ENCODE peak calls at places on chromosomes 6 and 20, in seven cellular contexts. N is spleen; Z is brain microvascular endothelial cell; W is CD8-positive, alpha-beta T cell; V is lung; B is tibial nerve; J is A549. U is an unnamed sample.

GRCh38 chr6:4210619-4211419 is 75.4 kb upstream of the ECI2 start:
- DNase-seq in B (peak), W (peak), J (peak), N (no peak), V (peak), Z (peak), U (peak)

GRCh38 chr6:7673063-7673536 is 52.8 kb upstream of the BMP6 start:
- DNase-seq in Z (peak), J (peak), B (peak), N (peak), V (peak), W (no peak), U (no peak)

GRCh38 chr6:75376347-75377024 is 91.9 kb upstream of the TMEM30A start:
- DNase-seq in B (no peak), V (no peak), W (no peak), N (no peak), J (peak), Z (peak), U (no peak)

GRCh38 chr6:126112171-126112632 is 125.9 kb downstream of the TRMT11 start:
- DNase-seq in V (no peak), Z (no peak), N (no peak), J (peak), W (no peak), B (no peak), U (no peak)

GRCh38 chr20:4101271-4101670 is 85.9 kb upstream of the RNF24 start:
- DNase-seq in Z (no peak), B (no peak), V (no peak), N (no peak), W (no peak), J (no peak), U (no peak)

GRCh38 chr20:433300-433975 is 25.3 kb downstream of the RBCK1 start:
- DNase-seq in J (no peak), V (no peak), N (no peak), Z (no peak), B (no peak), W (no peak), U (peak)

GRCh38 chr6:25487012-25487411 is 165.0 kb upstream of the SCGN start:
- DNase-seq in V (no peak), J (no peak), Z (no peak), N (no peak), B (no peak), W (no peak), U (no peak)

GRCh38 chr20:38790210-38791053 is 15.1 kb upstream of the PPP1R16B start:
- DNase-seq in V (no peak), Z (peak), N (no peak), W (no peak), B (no peak), J (peak), U (peak)

GRCh38 chr20:24495266-24495665 is 25.8 kb downstream of the SYNDIG1 start:
- DNase-seq in Z (no peak), B (no peak), W (no peak), V (no peak), N (peak), J (no peak), U (no peak)

GRCh38 chr6:74631558-74631957 is 574.3 kb downstream of the COL12A1 start:
- DNase-seq in W (no peak), B (no peak), Z (no peak), V (no peak), N (no peak), J (peak), U (no peak)

GRCh38 chr6:42899871-42900270 is 16.0 kb upstream of the PTCRA start:
- DNase-seq in B (no peak), Z (no peak), N (no peak), V (no peak), W (no peak), J (no peak), U (no peak)

GRCh38 chr6:42904467-42904866 is 11.4 kb upstream of the PTCRA start:
- DNase-seq in J (no peak), Z (no peak), N (no peak), W (no peak), V (no peak), B (no peak), U (no peak)

GRCh38 chr6:42898891-42899361 is 16.9 kb upstream of the PTCRA start:
- DNase-seq in N (peak), V (peak), W (peak), Z (peak), J (peak), B (peak), U (peak)

GRCh38 chr6:42896178-42896719 is 16.8 kb downstream of the RPL7L1 start:
- DNase-seq in N (no peak), W (no peak), V (no peak), B (no peak), Z (no peak), J (no peak), U (no peak)

GRCh38 chr6:42901538-42901957 is 14.3 kb upstream of the PTCRA start:
- DNase-seq in Z (peak), J (peak), V (peak), N (peak), B (peak), W (peak), U (peak)
- TF ChIP-seq CTCF in Z (peak), J (peak), V (peak), N (peak), B (peak), W (peak), U (peak)

GRCh38 chr6:56062856-56063255 is 184.5 kb downstream of the COL21A1 start:
- DNase-seq in J (no peak), V (no peak), N (no peak), B (no peak), W (no peak), Z (no peak), U (no peak)
- TF ChIP-seq CTCF in J (no peak), V (no peak), N (no peak), B (no peak), W (no peak), Z (no peak), U (no peak)

GRCh38 chr6:33021917-33022316 is 12.5 kb upstream of the HLA-DOA start:
- DNase-seq in Z (no peak), N (no peak), V (no peak), J (no peak), W (no peak), B (no peak), U (no peak)
- TF ChIP-seq CTCF in Z (no peak), N (no peak), V (no peak), J (no peak), W (no peak), B (no peak), U (no peak)

GRCh38 chr20:2373098-2373497 is 7.6 kb upstream of the TGM6 start:
- DNase-seq in W (no peak), Z (no peak), B (no peak), J (no peak), V (no peak), N (no peak), U (no peak)
- TF ChIP-seq CTCF in W (no peak), Z (no peak), B (no peak), J (no peak), V (no peak), N (no peak), U (no peak)

GRCh38 chr6:1382883-1383728 is 6.3 kb upstream of the FOXF2 start:
- DNase-seq in J (no peak), W (no peak), B (no peak), Z (no peak), N (no peak), V (no peak), U (peak)

GRCh38 chr6:1383729-1384548 is 5.4 kb upstream of the FOXF2 start:
- DNase-seq in J (no peak), Z (no peak), V (no peak), B (no peak), N (no peak), W (no peak), U (peak)

GRCh38 chr6:1385129-1386042 is 4.0 kb upstream of the FOXF2 start:
- DNase-seq in B (no peak), N (no peak), Z (no peak), W (no peak), J (no peak), V (no peak), U (no peak)

GRCh38 chr6:1386310-1386709 is 3.1 kb upstream of the FOXF2 start:
- DNase-seq in V (no peak), Z (no peak), J (no peak), N (no peak), B (no peak), W (no peak), U (peak)

DNA sequence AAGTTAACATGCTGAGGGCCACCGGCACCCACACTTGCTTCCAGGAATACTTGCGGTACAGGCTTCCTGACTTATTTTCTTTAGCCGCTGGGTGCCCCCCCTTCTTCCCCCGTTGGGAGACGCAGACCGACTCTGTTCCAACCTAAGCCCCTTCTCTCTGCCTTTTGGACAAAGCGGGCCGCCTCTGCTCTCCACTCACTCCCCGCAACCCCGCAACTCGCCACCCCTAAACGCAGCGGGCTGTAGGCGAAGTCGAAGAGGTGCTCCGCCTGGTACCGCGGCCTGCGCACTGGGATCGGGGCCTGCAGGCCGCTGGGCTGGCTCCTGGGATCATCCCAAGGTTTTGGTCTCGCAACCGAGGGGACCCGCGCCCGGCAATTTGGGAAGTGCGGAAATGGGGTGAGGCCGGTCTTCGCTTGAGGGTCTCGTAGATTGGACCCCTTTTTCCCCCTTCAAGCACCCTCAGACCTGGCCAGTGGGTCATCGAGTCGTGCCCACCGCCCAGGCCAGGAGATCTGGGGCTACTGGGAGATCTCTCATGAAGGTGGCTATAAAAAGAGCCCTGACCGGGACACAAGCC is 4.7 kb upstream of the FOXF2 start:
- DNase-seq in Z (no peak), J (no peak), N (no peak), W (no peak), V (no peak), B (no peak), U (no peak)
- TF ChIP-seq CTCF in Z (no peak), J (no peak), N (no peak), W (no peak), V (no peak), B (no peak), U (no peak)